ENCODE peak calls at places on chromosomes 7 and 10, in four cellular contexts. O is aorta; M is CD8-positive, alpha-beta memory T cell; L is PC-3. G is an unnamed sample.

GRCh38 chr10:1829712-1830111 is 92.4 kb upstream of the ADARB2 start:
- DNase-seq in O (no peak), L (no peak), M (no peak), G (no peak)

GRCh38 chr7:156402255-156402654 is 238.3 kb upstream of the RNF32 start:
- DNase-seq in M (no peak), L (no peak), O (no peak), G (no peak)

GRCh38 chr7:127346575-127347256 is 45.8 kb downstream of the ZNF800 start:
- DNase-seq in M (no peak), L (no peak), O (no peak), G (no peak)

GRCh38 chr7:132117636-132118035 is 458.6 kb downstream of the PLXNA4 start:
- DNase-seq in L (no peak), O (no peak), M (no peak), G (no peak)

GRCh38 chr10:64209574-64209973 is 688.4 kb downstream of the REEP3 start:
- DNase-seq in L (peak; percentile 54), M (no peak), O (no peak), G (no peak)

GRCh38 chr7:95642173-95642572 is 45.9 kb upstream of the PDK4 start:
- DNase-seq in O (no peak), M (no peak), L (peak; percentile 10), G (no peak)

GRCh38 chr7:26202019-26202985 is 757 bp downstream of the CBX3 start:
- DNase-seq in M (peak; percentile 44), L (peak; percentile 41), O (peak; percentile 88), G (peak; percentile 57)

GRCh38 chr10:70914316-70914864 is 26.0 kb upstream of the PCBD1 start:
- DNase-seq in L (no peak), O (peak; percentile 38), M (no peak), G (no peak)

GRCh38 chr10:48364659-48365405 is 58.4 kb downstream of the MAPK8 start:
- DNase-seq in O (no peak), L (peak; percentile 82), M (no peak), G (no peak)

GRCh38 chr7:131692131-131692960 is 135.9 kb upstream of the PODXL start:
- DNase-seq in M (no peak), L (peak; percentile 63), O (peak; percentile 84), G (no peak)

DNA sequence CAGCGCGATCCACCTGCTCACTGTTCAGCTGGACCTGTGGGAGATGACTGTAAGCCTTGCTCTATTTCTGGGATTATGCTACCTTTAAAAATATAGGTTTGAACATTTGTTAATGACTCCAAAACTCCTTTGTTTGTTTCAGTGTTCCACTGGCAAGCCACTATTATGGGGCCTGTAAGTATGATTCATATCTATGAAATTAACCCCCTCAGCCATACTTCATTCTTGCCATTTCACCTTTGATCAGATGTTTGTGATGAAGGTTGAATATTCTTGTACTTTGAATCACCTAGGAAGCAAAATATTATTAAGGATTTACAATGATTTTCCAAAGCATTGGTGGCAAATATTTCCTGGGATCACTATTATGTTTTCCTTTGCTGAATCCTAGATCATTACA is 23.9 kb upstream of the TFAM start:
- DNase-seq in O (no peak), M (no peak), L (peak; percentile 50), G (no peak)
- H3K27ac ChIP-seq in O (no peak overlapping the region), M (no peak overlapping the region), L (no peak overlapping the region), G (no peak overlapping the region)

GRCh38 chr7:5630670-5631069 is 150.8 kb downstream of the RNF216 start:
- DNase-seq in M (peak; percentile 29), O (no peak), L (no peak), G (peak; percentile 62)
- H3K9me3 ChIP-seq in M (no peaks in the 10 kb centered on the region), O (no peaks in the 10 kb centered on the region), L (no peaks in the 10 kb centered on the region), G (no peaks in the 10 kb centered on the region)

GRCh38 chr10:90890347-90890746 is 18.6 kb downstream of the RPP30 start:
- DNase-seq in L (peak; percentile 48), O (no peak), M (no peak), G (no peak)
- H3K27ac ChIP-seq in L (peak overlapping the region; percentile 47), O (no peak overlapping the region), M (no peak overlapping the region), G (no peak overlapping the region)

GRCh38 chr7:70975816-70976215 is 156.1 kb upstream of the GALNT17 start:
- DNase-seq in O (no peak), M (no peak), L (no peak), G (no peak)
- H3K9me3 ChIP-seq in O (peaks cover 3% of the 10 kb centered on the region), M (no peaks in the 10 kb centered on the region), L (peaks cover 9% of the 10 kb centered on the region), G (no peaks in the 10 kb centered on the region)

GRCh38 chr10:100520811-100521210 is 1.1 kb upstream of the SEC31B start:
- DNase-seq in L (peak; percentile 59), M (no peak), O (no peak), G (no peak)
- H3K27ac ChIP-seq in L (peak overlapping the region; percentile 31), M (no peak overlapping the region), O (no peak overlapping the region), G (no peak overlapping the region)

GRCh38 chr10:128993443-128993842 is 473.6 kb upstream of the MGMT start:
- DNase-seq in M (no peak), L (no peak), O (peak; percentile 68), G (no peak)
- H3K9me3 ChIP-seq in M (no peaks in the 10 kb centered on the region), L (no peaks in the 10 kb centered on the region), O (no peaks in the 10 kb centered on the region), G (no peaks in the 10 kb centered on the region)

GRCh38 chr10:68471586-68472408 is at the start of gene DNA2:
- DNase-seq in L (peak; percentile 93), M (peak; percentile 46), O (peak; percentile 89), G (peak; percentile 58)

GRCh38 chr10:68474021-68474420 is 2.2 kb upstream of the DNA2 start:
- DNase-seq in L (no peak), M (no peak), O (no peak), G (no peak)

GRCh38 chr10:68471063-68471585 is 649 bp downstream of the DNA2 start:
- DNase-seq in L (peak; percentile 44), O (no peak), M (no peak), G (no peak)

GRCh38 chr10:68469838-68470237 is 1.9 kb downstream of the DNA2 start:
- DNase-seq in L (no peak), M (no peak), O (no peak), G (no peak)

GRCh38 chr10:68470300-68470699 is 1.5 kb downstream of the DNA2 start:
- DNase-seq in O (no peak), M (no peak), L (peak; percentile 30), G (no peak)
- H3K27ac ChIP-seq in O (no peak overlapping the region), M (peak overlapping the region; percentile 74), L (no peak overlapping the region), G (no peak overlapping the region)

DNA sequence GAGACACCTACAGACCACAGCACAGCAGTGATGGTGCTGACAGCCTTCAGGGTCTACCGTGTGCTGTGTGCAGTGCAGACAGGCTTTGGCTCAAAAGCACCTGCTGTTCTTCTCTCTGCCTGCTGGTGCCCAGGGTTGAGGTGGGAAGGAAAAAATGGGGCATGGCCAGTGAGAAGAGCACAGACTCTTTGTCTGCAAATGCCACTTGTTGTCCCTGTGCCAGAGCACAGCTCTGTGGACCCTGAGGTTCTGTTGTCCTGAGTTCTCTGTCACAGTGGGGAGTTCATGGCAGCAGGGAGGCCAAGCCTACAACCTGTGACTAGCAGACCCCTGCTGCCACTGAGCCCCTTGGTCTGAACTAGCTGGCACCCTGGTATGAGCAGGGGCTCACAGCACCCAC is 376.7 kb downstream of the GLRX3 start:
- DNase-seq in M (no peak), O (no peak), L (no peak), G (no peak)
- H3K9me3 ChIP-seq in M (no peaks in the 10 kb centered on the region), O (no peaks in the 10 kb centered on the region), L (no peaks in the 10 kb centered on the region), G (no peaks in the 10 kb centered on the region)

GRCh38 chr10:76150139-76150885 is 718.9 kb downstream of the LRMDA start:
- DNase-seq in O (no peak), L (peak; percentile 50), M (no peak), G (no peak)
- H3K27ac ChIP-seq in O (no peak overlapping the region), L (no peak overlapping the region), M (no peak overlapping the region), G (no peak overlapping the region)

DNA sequence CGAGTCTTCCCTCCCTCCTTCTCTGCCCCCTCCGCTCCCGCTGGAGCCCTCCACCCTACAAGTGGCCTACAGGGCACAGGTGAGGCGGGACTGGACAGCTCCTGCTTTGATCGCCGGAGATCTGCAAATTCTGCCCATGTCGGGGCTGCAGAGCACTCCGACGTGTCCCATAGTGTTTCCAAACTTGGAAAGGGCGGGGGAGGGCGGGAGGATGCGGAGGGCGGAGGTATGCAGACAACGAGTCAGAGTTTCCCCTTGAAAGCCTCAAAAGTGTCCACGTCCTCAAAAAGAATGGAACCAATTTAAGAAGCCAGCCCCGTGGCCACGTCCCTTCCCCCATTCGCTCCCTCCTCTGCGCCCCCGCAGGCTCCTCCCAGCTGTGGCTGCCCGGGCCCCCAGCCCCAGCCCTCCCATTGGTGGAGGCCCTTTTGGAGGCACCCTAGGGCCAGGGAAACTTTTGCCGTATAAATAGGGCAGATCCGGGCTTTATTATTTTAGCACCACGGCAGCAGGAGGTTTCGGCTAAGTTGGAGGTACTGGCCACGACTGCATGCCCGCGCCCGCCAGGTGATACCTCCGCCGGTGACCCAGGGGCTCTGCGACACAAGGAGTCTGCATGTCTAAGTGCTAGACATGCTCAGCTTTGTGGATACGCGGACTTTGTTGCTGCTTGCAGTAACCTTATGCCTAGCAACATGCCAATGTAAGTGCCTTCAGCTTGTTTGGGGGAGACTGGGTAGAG is at the start of gene COL1A2:
- DNase-seq in O (peak; percentile 96), L (peak; percentile 7), M (no peak), G (no peak)
- H3K9me3 ChIP-seq in O (no peaks in the 10 kb centered on the region), L (no peaks in the 10 kb centered on the region), M (no peaks in the 10 kb centered on the region), G (no peaks in the 10 kb centered on the region)

G was measured in CD4-positive, alpha-beta memory T cell.